ENCODE peak calls at places on chromosomes 11 and 22, in five cellular contexts. M, E, Z, D and P are unnamed samples.

GRCh38 chr11:69958308-69958707 is 119.8 kb upstream of the ANO1 start:
- DNase-seq in M (no peak), E (no peak), Z (no peak), D (no peak), P (no peak)

GRCh38 chr22:29202231-29203192 is 3.2 kb upstream of the EMID1 start:
- DNase-seq in M (peak; percentile 38), E (peak; percentile 91), Z (no peak), D (no peak), P (no peak)

GRCh38 chr11:9004310-9004945 is 627 bp upstream of the NRIP3 start:
- DNase-seq in M (no peak), E (no peak), Z (no peak), D (no peak), P (no peak)

GRCh38 chr11:69306821-69307220 is 12.9 kb downstream of the MYEOV start:
- DNase-seq in M (no peak), E (no peak), Z (no peak), D (no peak), P (no peak)

GRCh38 chr11:69834251-69834650 is 15.0 kb upstream of the FGF3 start:
- DNase-seq in M (no peak), E (no peak), Z (no peak), D (no peak), P (no peak)

GRCh38 chr11:118010738-118011461 is 24.7 kb downstream of the IL10RA start:
- DNase-seq in M (no peak), E (peak; percentile 86), Z (no peak), D (no peak), P (no peak)

GRCh38 chr22:18950141-18950540 is 14.0 kb upstream of the PRODH start:
- DNase-seq in M (no peak), E (no peak), Z (no peak), D (no peak), P (no peak)

GRCh38 chr11:116962108-116962507 is 124.7 kb upstream of the APOA1 start:
- DNase-seq in M (no peak), E (no peak), Z (no peak), D (no peak), P (no peak)

GRCh38 chr11:68137833-68138232 is 16.6 kb upstream of the CHKA start:
- DNase-seq in M (peak; percentile 81), E (no peak), Z (no peak), D (no peak), P (no peak)

GRCh38 chr22:41353862-41354575 is 27.7 kb upstream of the TEF start:
- DNase-seq in M (no peak), E (no peak), Z (no peak), D (no peak), P (no peak)

GRCh38 chr11:13008625-13009475 is at the start of gene RASSF10:
- DNase-seq in M (no peak), E (no peak), Z (peak; percentile 75), D (peak; percentile 77), P (peak; percentile 17)

GRCh38 chr11:61999141-61999975 is 31.9 kb upstream of the FTH1 start:
- DNase-seq in M (peak; percentile 64), E (no peak), Z (no peak), D (no peak), P (no peak)

GRCh38 chr11:28757725-28758515 is 649.7 kb downstream of the METTL15 start:
- DNase-seq in M (no peak), E (no peak), Z (no peak), D (no peak), P (no peak)

GRCh38 chr22:45298934-45299505 is 10.7 kb upstream of the FAM118A start:
- DNase-seq in M (no peak), E (no peak), Z (no peak), D (no peak), P (no peak)

GRCh38 chr22:46626356-46626755 is 6.2 kb downstream of the GRAMD4 start:
- DNase-seq in M (no peak), E (no peak), Z (no peak), D (no peak), P (no peak)

GRCh38 chr11:64444838-64445441 is 86.0 kb downstream of the RPS6KA4 start:
- DNase-seq in M (no peak), E (no peak), Z (no peak), D (no peak), P (peak; percentile 36)
- TF ChIP-seq SUZ12 in M (no peak), E (no peak), Z (no peak), D (no peak), P (no peak)

GRCh38 chr11:65077466-65077865 is 6.4 kb downstream of the CDCA5 start:
- DNase-seq in M (no peak), E (no peak), Z (no peak), D (no peak), P (no peak)

GRCh38 chr11:65083134-65083833 is 556 bp downstream of the CDCA5 start:
- DNase-seq in M (no peak), E (no peak), Z (no peak), D (no peak), P (no peak)

GRCh38 chr11:65078786-65079342 is 5.0 kb downstream of the CDCA5 start:
- DNase-seq in M (no peak), E (no peak), Z (no peak), D (no peak), P (no peak)

GRCh38 chr11:65072631-65072966 is 11.2 kb downstream of the CDCA5 start:
- DNase-seq in M (no peak), E (no peak), Z (no peak), D (no peak), P (no peak)

GRCh38 chr11:65078151-65078550 is 5.7 kb downstream of the CDCA5 start:
- DNase-seq in M (peak; percentile 49), E (no peak), Z (no peak), D (no peak), P (peak; percentile 71)
- TF ChIP-seq SUZ12 in M (no peak), E (no peak), Z (no peak), D (no peak), P (no peak)

GRCh38 chr11:10488581-10489443 is 33.7 kb downstream of the AMPD3 start:
- DNase-seq in M (no peak), E (peak; percentile 63), Z (no peak), D (no peak), P (no peak)
- TF ChIP-seq SUZ12 in M (no peak), E (no peak), Z (no peak), D (no peak), P (no peak)

GRCh38 chr11:77215106-77215505 is 86.4 kb downstream of the GDPD4 start:
- DNase-seq in M (no peak), E (no peak), Z (no peak), D (no peak), P (no peak)
- TF ChIP-seq SUZ12 in M (no peak), E (no peak), Z (no peak), D (no peak), P (no peak)

DNA sequence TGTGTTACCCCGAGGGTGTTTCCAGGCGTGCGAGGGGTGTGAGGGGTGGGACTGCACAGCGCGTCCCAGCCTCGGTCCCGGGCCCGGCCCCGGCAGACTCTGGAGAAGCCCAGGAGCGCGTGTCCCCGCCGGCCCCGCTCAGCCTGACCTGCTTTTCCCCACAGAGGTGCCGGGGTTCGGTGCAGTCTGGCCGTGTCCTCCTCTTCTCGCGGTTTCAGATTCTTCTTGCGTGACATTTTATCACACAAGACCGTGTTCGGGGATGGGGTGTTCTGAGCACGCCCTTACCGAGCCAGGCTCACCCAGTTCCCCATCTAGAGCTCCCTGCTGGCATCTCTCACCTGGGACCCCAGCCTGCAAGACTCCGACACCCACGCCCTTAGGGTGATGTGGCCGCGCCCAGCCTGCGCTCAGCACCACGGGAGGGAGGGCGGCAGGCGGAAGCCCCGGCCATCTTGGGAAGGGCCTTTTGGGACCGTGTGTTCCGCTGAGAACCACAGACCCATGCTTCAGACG is 775.6 kb downstream of the BRD1 start:
- DNase-seq in M (no peak), E (no peak), Z (no peak), D (no peak), P (no peak)
- TF ChIP-seq SUZ12 in M (no peak), E (no peak), Z (no peak), D (no peak), P (no peak)

GRCh38 chr11:125950696-125951645 is 5.1 kb downstream of the VSIG10L2 start:
- DNase-seq in M (no peak), E (no peak), Z (no peak), D (no peak), P (no peak)
- TF ChIP-seq SUZ12 in M (no peak), E (no peak), Z (no peak), D (no peak), P (no peak)

GRCh38 chr11:102761646-102762238 is 18.7 kb downstream of the MMP10 start:
- DNase-seq in M (no peak), E (no peak), Z (no peak), D (no peak), P (no peak)
- TF ChIP-seq SUZ12 in M (no peak), E (no peak), Z (no peak), D (no peak), P (no peak)

GRCh38 chr11:113901141-113901540 is 3.5 kb upstream of the HTR3B start:
- DNase-seq in M (no peak), E (no peak), Z (no peak), D (no peak), P (no peak)

GRCh38 chr11:113894421-113894996 is 10.1 kb upstream of the HTR3B start:
- DNase-seq in M (no peak), E (no peak), Z (no peak), D (no peak), P (no peak)

GRCh38 chr11:113896156-113896879 is 8.3 kb upstream of the HTR3B start:
- DNase-seq in M (no peak), E (no peak), Z (no peak), D (no peak), P (peak; percentile 60)

DNA sequence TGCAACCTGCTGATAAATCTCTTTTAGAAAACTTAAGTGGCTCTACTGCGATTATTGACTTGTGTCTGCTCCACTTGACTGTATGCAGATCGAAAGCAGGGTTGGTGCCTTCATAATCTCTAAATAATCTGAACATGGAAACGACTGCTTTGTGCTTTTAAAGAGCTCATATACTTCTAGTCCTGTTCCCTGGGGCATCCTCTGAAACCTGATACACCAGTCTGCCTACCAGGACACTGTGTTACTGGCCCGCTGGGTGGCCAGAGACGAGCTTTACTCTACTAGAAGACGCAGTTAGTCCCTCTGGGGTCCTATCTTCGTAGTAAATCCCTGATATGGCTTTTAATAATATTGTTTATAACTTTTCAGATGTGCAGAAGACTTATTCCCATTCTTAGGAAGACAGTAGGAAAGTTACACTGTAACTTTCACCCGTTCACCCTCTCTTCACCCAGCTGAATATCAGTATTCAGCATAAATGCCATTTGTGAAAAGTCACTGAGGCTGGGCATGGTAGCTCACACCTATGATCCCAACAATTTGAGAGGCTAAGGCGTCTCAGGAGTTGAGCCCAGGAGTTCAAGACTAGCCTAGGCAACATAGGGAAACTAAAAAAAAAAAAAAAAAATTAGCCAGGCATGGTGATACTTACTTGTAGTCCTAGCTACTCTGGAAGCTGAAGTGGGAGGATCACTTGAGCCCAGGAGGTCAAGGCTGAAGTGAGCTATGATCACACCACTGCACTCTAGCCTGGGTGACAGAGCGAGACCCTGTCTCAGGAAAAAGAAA is 9.0 kb upstream of the HTR3B start:
- DNase-seq in M (no peak), E (no peak), Z (no peak), D (no peak), P (peak; percentile 65)
- TF ChIP-seq SUZ12 in M (no peak), E (no peak), Z (no peak), D (no peak), P (no peak)

GRCh38 chr11:126426820-126427749 is 71.6 kb downstream of the ST3GAL4 start:
- DNase-seq in M (no peak), E (no peak), Z (no peak), D (no peak), P (no peak)
- TF ChIP-seq SUZ12 in M (no peak), E (no peak), Z (no peak), D (no peak), P (no peak)